ENCODE peak calls at places on chromosomes 7 and 10, in five cellular contexts. E is HFFc6; R is A673; I is iPS DF 6.9; K is stimulated activated naive CD8-positive, alpha-beta T cell treated with anti-CD3 and anti-CD28 coated beads, Interleukin-15, Interleukin-2, amounts not matched to agents 100 U/mL and 50 U/mL, for 24 hours. B is an unnamed sample.

GRCh38 chr10:90075995-90076394 is 374.6 kb downstream of the KIF20B start:
- DNase-seq in K (no peak), E (no peak), I (no peak), R (no peak), B (no peak)

GRCh38 chr10:72297281-72297967 is 23.7 kb downstream of the DDIT4 start:
- DNase-seq in I (no peak), E (peak), R (peak), K (peak), B (no peak)

GRCh38 chr10:129393812-129394211 is 73.2 kb upstream of the MGMT start:
- DNase-seq in R (no peak), E (no peak), I (no peak), K (no peak), B (no peak)

GRCh38 chr10:99346247-99346646 is 17.1 kb downstream of the CNNM1 start:
- DNase-seq in E (peak), I (no peak), R (no peak), K (no peak), B (no peak)

GRCh38 chr10:21329995-21330627 is 195.4 kb downstream of the SKIDA1 start:
- DNase-seq in K (no peak), E (peak), R (peak), I (no peak), B (no peak)

GRCh38 chr10:110016037-110016436 is 8.3 kb downstream of the ADD3 start:
- DNase-seq in I (no peak), K (no peak), R (peak), E (no peak), B (peak)

GRCh38 chr10:96858038-96858705 is 26.1 kb downstream of the LCOR start:
- DNase-seq in I (no peak), E (peak), R (no peak), K (no peak), B (no peak)

GRCh38 chr7:47361746-47362215 is 220.1 kb downstream of the TNS3 start:
- DNase-seq in E (peak), K (peak), I (no peak), R (no peak), B (peak)

GRCh38 chr10:13503745-13504463 is 24.9 kb downstream of the BEND7 start:
- DNase-seq in R (peak), K (no peak), I (no peak), E (peak), B (peak)

GRCh38 chr7:142615508-142615907 is 133.8 kb upstream of the PRSS1 start:
- DNase-seq in I (no peak), R (no peak), K (no peak), E (no peak), B (no peak)

GRCh38 chr10:127980898-127981297 is 74.0 kb downstream of the PTPRE start:
- DNase-seq in I (no peak), K (no peak), R (no peak), E (no peak), B (no peak)

GRCh38 chr7:50637725-50638643 is 72.8 kb upstream of the DDC start:
- DNase-seq in I (no peak), E (peak), R (no peak), K (no peak), B (no peak)

GRCh38 chr10:128457136-128457535 is 330.9 kb upstream of the MKI67 start:
- DNase-seq in I (no peak), K (no peak), E (no peak), R (no peak), B (no peak)

GRCh38 chr7:75962607-75963382 is 31.6 kb downstream of the TMEM120A start:
- DNase-seq in R (no peak), I (no peak), K (no peak), E (peak), B (no peak)

GRCh38 chr10:74502963-74503608 is 323.3 kb upstream of the KAT6B start:
- DNase-seq in R (peak), K (no peak), E (peak), I (no peak), B (peak)

GRCh38 chr7:138097064-138097741 is 20.9 kb downstream of the AKR1D1 start:
- DNase-seq in I (no peak), K (no peak), E (no peak), R (peak), B (no peak)

GRCh38 chr7:1595636-1596035 is 25.8 kb upstream of the PSMG3 start:
- DNase-seq in R (no peak), K (no peak), E (no peak), I (no peak), B (no peak)

GRCh38 chr7:123770378-123770777 is 21.6 kb upstream of the WASL start:
- DNase-seq in I (no peak), E (no peak), K (no peak), R (peak), B (no peak)

GRCh38 chr7:136228185-136228584 is 251.0 kb upstream of the MTPN start:
- DNase-seq in I (no peak), R (no peak), E (no peak), K (no peak), B (no peak)

GRCh38 chr10:22433875-22434274 is 88.6 kb downstream of the SPAG6 start:
- DNase-seq in K (no peak), E (peak), I (no peak), R (peak), B (peak)

GRCh38 chr10:31129261-31129660 is 97.6 kb upstream of the ZNF438 start:
- DNase-seq in R (peak), K (no peak), E (peak), I (peak), B (no peak)

GRCh38 chr10:68992721-68993440 is 4.3 kb downstream of the KIFBP start:
- DNase-seq in K (no peak), I (no peak), E (peak), R (no peak), B (peak)

GRCh38 chr7:98831641-98832221 is 38.1 kb downstream of the TMEM130 start:
- DNase-seq in I (no peak), R (peak), E (peak), K (peak), B (no peak)

GRCh38 chr10:103691723-103692380 is 163.5 kb downstream of the SH3PXD2A start:
- DNase-seq in R (no peak), E (no peak), K (no peak), I (no peak), B (no peak)

GRCh38 chr10:96745950-96746349 is 25.6 kb upstream of the PIK3AP1 start:
- DNase-seq in K (no peak), E (no peak), I (no peak), R (no peak), B (no peak)

GRCh38 chr10:71695502-71696476 is 23.8 kb downstream of the C10orf105 start:
- DNase-seq in K (no peak), R (no peak), I (no peak), E (no peak), B (no peak)

GRCh38 chr10:117249493-117250093 is 8.7 kb downstream of the SLC18A2 start:
- DNase-seq in R (no peak), E (no peak), I (no peak), K (no peak), B (no peak)

GRCh38 chr10:78023741-78024140 is 5.6 kb downstream of the POLR3A start:
- DNase-seq in R (no peak), E (no peak), K (no peak), I (no peak), B (no peak)

GRCh38 chr7:28517606-28518005 is 105.3 kb downstream of the CREB5 start:
- DNase-seq in I (no peak), R (no peak), K (no peak), E (no peak), B (no peak)

GRCh38 chr7:36400606-36401005 is 10.9 kb downstream of the ANLN start:
- DNase-seq in I (no peak), R (no peak), K (no peak), E (peak), B (peak)

GRCh38 chr10:61136151-61136550 is 192.2 kb upstream of the RHOBTB1 start:
- DNase-seq in K (no peak), E (peak), R (peak), I (no peak), B (no peak)

GRCh38 chr7:55887786-55888185 is 530 bp downstream of the ZNF713 start:
- DNase-seq in K (no peak), E (no peak), I (no peak), R (peak), B (no peak)

B was measured in retinal pigment epithelial cell.